ENCODE peak calls at places on chromosomes 6 and 20, in four cellular contexts. Q is IMR-90, R is A549, C is heart left ventricle. M is an unnamed sample. For H3K4me1, the result is how much of the 10 kb centered on the place peaks cover.

GRCh38 chr6:72553531-72554202 is 68.2 kb upstream of the KCNQ5 start:
- DNase-seq in R (peak), Q (peak), C (no peak), M (no peak)

GRCh38 chr20:61445741-61446140 is 193.7 kb downstream of the CDH4 start:
- DNase-seq in Q (no peak), R (no peak), C (no peak), M (no peak)

GRCh38 chr20:48177058-48177457 is 391.8 kb upstream of the SULF2 start:
- DNase-seq in Q (no peak), C (no peak), R (no peak), M (no peak)

GRCh38 chr6:118799826-118800225 is 94.1 kb upstream of the ASF1A start:
- DNase-seq in R (no peak), C (no peak), Q (no peak), M (no peak)

GRCh38 chr20:25470045-25470444 is 62.6 kb downstream of the GINS1 start:
- DNase-seq in R (peak), Q (peak), C (no peak), M (peak)

GRCh38 chr20:61668064-61668463 is 397.6 kb downstream of the TAF4 start:
- DNase-seq in Q (no peak), R (no peak), C (no peak), M (no peak)

GRCh38 chr6:151160869-151161268 is 78.9 kb upstream of the AKAP12 start:
- DNase-seq in R (peak), Q (no peak), C (no peak), M (no peak)

GRCh38 chr20:59326188-59326587 is 25.8 kb downstream of the EDN3 start:
- DNase-seq in Q (no peak), C (no peak), R (no peak), M (no peak)

GRCh38 chr6:69096681-69097080 is 461.6 kb downstream of the ADGRB3 start:
- DNase-seq in C (no peak), Q (no peak), R (no peak), M (no peak)

GRCh38 chr6:26305097-26305841 is 59.7 kb upstream of the BTN3A2 start:
- DNase-seq in Q (peak), R (peak), C (peak), M (peak)

GRCh38 chr6:36249010-36249409 is 20.9 kb upstream of the PNPLA1 start:
- DNase-seq in R (no peak), C (no peak), Q (peak), M (no peak)

GRCh38 chr6:125812394-125813231 is 21.9 kb downstream of the NCOA7 start:
- DNase-seq in R (peak), C (no peak), Q (peak), M (no peak)

GRCh38 chr6:131951576-131952230 is 531 bp upstream of the CCN2 start:
- DNase-seq in Q (no peak), R (no peak), C (no peak), M (no peak)

GRCh38 chr6:134347141-134347540 is 29.2 kb upstream of the SGK1 start:
- DNase-seq in Q (no peak), R (no peak), C (no peak), M (no peak)

GRCh38 chr6:8229913-8230312 is 127.6 kb upstream of the EEF1E1 start:
- DNase-seq in Q (no peak), R (no peak), C (no peak), M (no peak)

GRCh38 chr20:23646106-23646958 is 8.6 kb upstream of the CST3 start:
- DNase-seq in Q (no peak), R (no peak), C (no peak), M (no peak)

GRCh38 chr6:100457251-100457990 is 7.3 kb downstream of the SIM1 start:
- DNase-seq in R (no peak), C (no peak), Q (no peak), M (no peak)

GRCh38 chr20:24968278-24968677 is 19.2 kb downstream of the CST7 start:
- DNase-seq in C (no peak), R (no peak), Q (no peak), M (no peak)

GRCh38 chr6:13243033-13243432 is 85.3 kb downstream of the TBC1D7 start:
- DNase-seq in C (no peak), R (no peak), Q (peak), M (no peak)

GRCh38 chr6:122609881-122610689 is at the start of gene PKIB:
- DNase-seq in R (peak), C (peak), Q (peak), M (peak)

GRCh38 chr6:84623956-84624680 is 140.3 kb downstream of the TBX18 start:
- DNase-seq in C (peak), Q (peak), R (no peak), M (no peak)

GRCh38 chr6:140275725-140276124 is 901.3 kb upstream of the CITED2 start:
- DNase-seq in R (no peak), C (no peak), Q (no peak), M (no peak)

GRCh38 chr20:33411136-33411690 is 9.9 kb upstream of the CDK5RAP1 start:
- DNase-seq in Q (no peak), C (no peak), R (no peak), M (no peak)

DNA sequence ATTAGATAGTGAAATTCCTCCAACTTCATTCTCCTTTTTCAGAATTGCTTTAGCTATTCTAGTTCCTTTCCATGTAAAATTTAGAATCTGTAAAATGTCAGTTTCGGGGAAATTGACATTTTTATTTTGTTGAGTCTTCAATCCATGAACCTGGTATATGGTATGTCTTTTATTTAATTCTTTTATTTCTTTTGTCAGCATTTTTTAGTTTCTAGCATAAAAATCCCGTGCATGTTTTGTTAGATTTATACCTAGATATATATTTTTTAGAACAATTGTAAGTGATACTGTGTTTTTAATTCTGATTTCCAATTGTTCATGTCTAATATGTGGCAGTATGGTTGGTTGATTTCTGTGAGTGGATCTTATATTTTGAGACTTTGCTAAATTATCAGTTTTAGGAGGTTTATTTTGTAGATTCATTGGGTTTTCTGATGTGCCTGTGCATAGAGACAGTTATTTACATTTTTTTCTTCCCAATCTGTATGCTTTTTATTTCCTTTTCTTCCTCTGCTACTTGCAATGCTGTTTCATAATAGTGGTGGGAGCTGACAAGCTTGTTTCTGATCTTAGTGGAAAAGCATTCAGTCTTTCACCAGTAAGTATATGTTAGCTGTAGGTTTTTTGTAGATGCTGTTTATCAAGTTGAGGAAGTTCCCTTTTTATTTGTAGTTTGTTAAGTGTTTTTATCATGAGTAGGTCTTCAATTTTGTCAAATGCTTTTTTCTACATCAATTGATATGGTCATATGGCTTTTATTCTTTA is 13.7 kb downstream of the TAB2 start:
- DNase-seq in Q (peak), R (no peak), C (no peak), M (no peak)
- H3K4me1 ChIP-seq in Q (under half), R (half or more), C (under half), M (under half)

GRCh38 chr20:588932-589672 is 21.0 kb downstream of the TCF15 start:
- DNase-seq in Q (no peak), R (peak), C (no peak), M (no peak)
- H3K4me3 ChIP-seq in Q (no peak), R (no peak), C (no peak), M (no peak)

GRCh38 chr6:90286884-90287488 is 9.7 kb downstream of the BACH2 start:
- DNase-seq in R (peak), C (no peak), Q (peak), M (no peak)
- H3K4me1 ChIP-seq in R (under half), C (under half), Q (under half), M (under half)

GRCh38 chr6:65191412-65191811 is 515.6 kb downstream of the EYS start:
- DNase-seq in R (no peak), Q (no peak), C (no peak), M (no peak)
- H3K4me3 ChIP-seq in R (no peak), Q (no peak), C (no peak), M (no peak)

DNA sequence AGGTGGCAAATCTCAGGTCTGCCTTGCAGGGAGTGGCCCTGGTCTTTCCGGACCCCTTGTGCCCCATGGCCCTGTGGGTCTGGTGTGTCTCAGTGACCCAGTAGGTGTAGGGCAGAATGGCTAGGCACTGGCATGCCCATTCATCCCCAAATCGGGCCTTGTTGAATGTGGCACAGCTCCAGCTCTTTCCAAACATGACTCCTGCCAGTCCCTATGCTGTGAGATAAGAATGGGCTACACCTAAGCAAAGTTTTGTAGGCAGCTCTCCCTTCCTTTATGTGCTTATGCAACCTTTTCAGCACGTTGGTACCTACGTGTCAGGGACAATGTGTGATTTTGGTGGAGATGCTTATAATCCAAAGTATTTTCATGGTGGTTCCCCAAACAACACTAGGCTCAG is 33.9 kb downstream of the FOXO3 start:
- DNase-seq in C (no peak), R (no peak), Q (no peak), M (no peak)
- H3K4me1 ChIP-seq in C (under half), R (under half), Q (under half), M (under half)

GRCh38 chr20:13113731-13114130 is 105.0 kb downstream of the SPTLC3 start:
- DNase-seq in R (no peak), C (no peak), Q (no peak), M (no peak)

GRCh38 chr20:13119583-13119982 is 101.5 kb upstream of the ISM1 start:
- DNase-seq in R (peak), C (peak), Q (peak), M (no peak)

GRCh38 chr20:13121840-13122515 is 99.1 kb upstream of the ISM1 start:
- DNase-seq in Q (no peak), C (no peak), R (no peak), M (no peak)

GRCh38 chr20:13117200-13117599 is 103.9 kb upstream of the ISM1 start:
- DNase-seq in C (no peak), R (no peak), Q (no peak), M (no peak)

GRCh38 chr20:13118676-13119075 is 102.4 kb upstream of the ISM1 start:
- DNase-seq in R (no peak), Q (no peak), C (no peak), M (no peak)
- H3K4me3 ChIP-seq in R (no peak), Q (no peak), C (no peak), M (no peak)

DNA sequence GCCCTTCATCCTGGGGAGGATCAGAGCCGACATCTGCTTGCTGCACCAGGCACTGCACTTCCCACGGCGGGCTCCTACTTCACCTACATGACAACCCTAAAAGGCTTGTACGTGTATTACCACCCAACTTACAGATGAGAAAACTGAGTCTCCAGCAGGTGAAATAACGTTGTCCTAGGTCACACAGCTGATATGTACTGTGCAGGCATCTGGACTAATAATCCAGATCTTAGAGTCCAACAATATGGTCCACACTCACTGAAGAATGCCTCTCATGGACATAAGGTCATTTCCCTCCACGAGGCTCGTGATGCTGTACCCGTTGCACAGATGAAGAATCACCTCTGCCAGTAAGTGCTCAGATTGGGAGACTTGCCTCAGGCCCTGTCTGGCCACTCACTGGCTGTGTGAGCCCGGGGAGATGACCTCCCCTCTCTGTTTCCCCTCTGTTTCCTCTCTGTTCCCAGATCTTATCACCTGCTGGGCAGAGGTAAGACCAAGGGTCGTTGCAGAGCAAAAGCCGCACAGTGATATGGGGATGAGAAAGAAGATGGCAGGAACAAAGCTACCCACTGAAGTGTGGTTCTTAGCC is 32.1 kb downstream of the TGM2 start:
- DNase-seq in R (no peak), C (no peak), Q (no peak), M (peak)
- H3K4me1 ChIP-seq in R (under half), C (under half), Q (under half), M (under half)

GRCh38 chr6:155316419-155316818 is 2.1 kb upstream of the TFB1M start:
- DNase-seq in C (no peak), Q (no peak), R (no peak), M (no peak)
- H3K4me3 ChIP-seq in C (no peak), Q (no peak), R (no peak), M (no peak)

DNA sequence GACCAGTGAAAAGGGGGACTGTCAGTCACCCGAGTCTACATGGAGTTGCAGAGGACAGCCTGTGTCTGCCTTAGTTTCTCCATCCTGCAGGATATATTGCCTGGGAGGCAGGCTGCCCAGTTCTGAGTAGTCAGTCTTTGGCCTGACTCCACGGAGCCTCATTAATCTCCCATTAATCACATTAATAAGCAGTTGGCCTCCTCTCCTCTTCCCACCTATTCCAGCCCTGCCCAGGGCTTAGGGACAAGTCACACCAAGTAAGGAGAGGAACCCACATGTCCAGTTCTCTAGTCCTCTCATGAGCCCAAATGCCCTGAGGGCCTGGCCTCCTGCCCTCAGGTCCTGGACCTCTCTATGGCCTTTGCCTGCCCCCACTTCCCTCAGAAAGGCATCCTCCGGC is 1.3 kb upstream of the MUCL3 start:
- DNase-seq in C (no peak), R (no peak), Q (no peak), M (no peak)
- H3K4me1 ChIP-seq in C (under half), R (under half), Q (under half), M (under half)